ENCODE peak calls at places on chromosome 2, in ten cellular contexts. One of them, this sample, is unnamed.

GRCh38 chr2:64260093-64260808 is 116.0 kb upstream of the PELI1 start:
- DNase-seq in T-cell: no peak
- DNase-seq in NCI-H2081: no peak
- DNase-seq in endothelial cell: no peak
- DNase-seq in stimulated activated CD4-positive, alpha-beta T cell treated with anti-CD3 and anti-CD28 coated beads, Interleukin-15, amount 100 ng/mL, for 1 hour: no peak
- DNase-seq in astrocyte of the spinal cord: no peak
- DNase-seq in NCI-H2029: no peak
- DNase-seq in sigmoid colon: no peak
- DNase-seq in MCF 10A: no peak
- DNase-seq in NB4: peak
- DNase-seq in this sample: no peak

GRCh38 chr2:16438571-16439294 is 226.9 kb downstream of the CYRIA start:
- DNase-seq in astrocyte of the spinal cord: no peak
- DNase-seq in MCF 10A: no peak
- DNase-seq in sigmoid colon: no peak
- DNase-seq in NCI-H2081: no peak
- DNase-seq in NCI-H2029: no peak
- DNase-seq in endothelial cell: no peak
- DNase-seq in stimulated activated CD4-positive, alpha-beta T cell treated with anti-CD3 and anti-CD28 coated beads, Interleukin-15, amount 100 ng/mL, for 1 hour: no peak
- DNase-seq in NB4: no peak
- DNase-seq in T-cell: no peak
- DNase-seq in this sample: no peak

GRCh38 chr2:47819834-47820233 is 36.9 kb downstream of the MSH6 start:
- DNase-seq in stimulated activated CD4-positive, alpha-beta T cell treated with anti-CD3 and anti-CD28 coated beads, Interleukin-15, amount 100 ng/mL, for 1 hour: no peak
- DNase-seq in T-cell: no peak
- DNase-seq in astrocyte of the spinal cord: no peak
- DNase-seq in NCI-H2029: no peak
- DNase-seq in endothelial cell: no peak
- DNase-seq in NB4: peak
- DNase-seq in sigmoid colon: no peak
- DNase-seq in MCF 10A: peak
- DNase-seq in NCI-H2081: no peak
- DNase-seq in this sample: no peak

GRCh38 chr2:121005512-121005911 is 269.8 kb downstream of the GLI2 start:
- DNase-seq in stimulated activated CD4-positive, alpha-beta T cell treated with anti-CD3 and anti-CD28 coated beads, Interleukin-15, amount 100 ng/mL, for 1 hour: no peak
- DNase-seq in T-cell: no peak
- DNase-seq in NB4: no peak
- DNase-seq in NCI-H2081: no peak
- DNase-seq in MCF 10A: no peak
- DNase-seq in sigmoid colon: no peak
- DNase-seq in astrocyte of the spinal cord: no peak
- DNase-seq in NCI-H2029: no peak
- DNase-seq in endothelial cell: no peak
- DNase-seq in this sample: no peak

GRCh38 chr2:23211987-23212583 is 172.9 kb upstream of the KLHL29 start:
- DNase-seq in stimulated activated CD4-positive, alpha-beta T cell treated with anti-CD3 and anti-CD28 coated beads, Interleukin-15, amount 100 ng/mL, for 1 hour: no peak
- DNase-seq in NB4: no peak
- DNase-seq in MCF 10A: no peak
- DNase-seq in astrocyte of the spinal cord: no peak
- DNase-seq in endothelial cell: no peak
- DNase-seq in NCI-H2081: no peak
- DNase-seq in NCI-H2029: no peak
- DNase-seq in T-cell: no peak
- DNase-seq in sigmoid colon: no peak
- DNase-seq in this sample: no peak

GRCh38 chr2:170222298-170222697 is 44.4 kb downstream of the MYO3B start:
- DNase-seq in stimulated activated CD4-positive, alpha-beta T cell treated with anti-CD3 and anti-CD28 coated beads, Interleukin-15, amount 100 ng/mL, for 1 hour: no peak
- DNase-seq in astrocyte of the spinal cord: peak
- DNase-seq in sigmoid colon: no peak
- DNase-seq in MCF 10A: peak
- DNase-seq in NCI-H2081: no peak
- DNase-seq in endothelial cell: no peak
- DNase-seq in NCI-H2029: no peak
- DNase-seq in T-cell: no peak
- DNase-seq in NB4: no peak
- DNase-seq in this sample: no peak

GRCh38 chr2:237618449-237618848 is 8.9 kb upstream of the LRRFIP1 start:
- DNase-seq in NB4: no peak
- DNase-seq in endothelial cell: no peak
- DNase-seq in sigmoid colon: no peak
- DNase-seq in stimulated activated CD4-positive, alpha-beta T cell treated with anti-CD3 and anti-CD28 coated beads, Interleukin-15, amount 100 ng/mL, for 1 hour: no peak
- DNase-seq in MCF 10A: no peak
- DNase-seq in NCI-H2081: no peak
- DNase-seq in T-cell: no peak
- DNase-seq in NCI-H2029: no peak
- DNase-seq in astrocyte of the spinal cord: peak
- DNase-seq in this sample: no peak

GRCh38 chr2:157980020-157980419 is 103.9 kb upstream of the ACVR1 start:
- DNase-seq in sigmoid colon: no peak
- DNase-seq in NCI-H2081: no peak
- DNase-seq in astrocyte of the spinal cord: no peak
- DNase-seq in MCF 10A: no peak
- DNase-seq in endothelial cell: no peak
- DNase-seq in T-cell: no peak
- DNase-seq in NCI-H2029: no peak
- DNase-seq in NB4: no peak
- DNase-seq in stimulated activated CD4-positive, alpha-beta T cell treated with anti-CD3 and anti-CD28 coated beads, Interleukin-15, amount 100 ng/mL, for 1 hour: no peak
- DNase-seq in this sample: no peak

GRCh38 chr2:925711-926110 is 24.9 kb upstream of the SNTG2 start:
- DNase-seq in T-cell: no peak
- DNase-seq in MCF 10A: no peak
- DNase-seq in stimulated activated CD4-positive, alpha-beta T cell treated with anti-CD3 and anti-CD28 coated beads, Interleukin-15, amount 100 ng/mL, for 1 hour: no peak
- DNase-seq in astrocyte of the spinal cord: no peak
- DNase-seq in NB4: no peak
- DNase-seq in NCI-H2081: no peak
- DNase-seq in sigmoid colon: no peak
- DNase-seq in NCI-H2029: no peak
- DNase-seq in endothelial cell: no peak
- DNase-seq in this sample: no peak

GRCh38 chr2:104874230-104874629 is 20.3 kb downstream of the POU3F3 start:
- DNase-seq in MCF 10A: no peak
- DNase-seq in NCI-H2081: no peak
- DNase-seq in stimulated activated CD4-positive, alpha-beta T cell treated with anti-CD3 and anti-CD28 coated beads, Interleukin-15, amount 100 ng/mL, for 1 hour: no peak
- DNase-seq in astrocyte of the spinal cord: no peak
- DNase-seq in T-cell: no peak
- DNase-seq in endothelial cell: no peak
- DNase-seq in NB4: no peak
- DNase-seq in NCI-H2029: no peak
- DNase-seq in sigmoid colon: no peak
- DNase-seq in this sample: no peak

This sample was measured in breast epithelium.